ENCODE peak calls at places on chromosomes 4 and X, in ten cellular contexts. D, Q, S, J, T, H, F, O, A and Y are unnamed samples. For H3K36me3, the result is how much of the 10 kb centered on the place peaks cover.

GRCh38 chr4:7955393-7955792 is 15.7 kb upstream of the AFAP1 start:
- DNase-seq in S (no peak), A (no peak), O (no peak), D (no peak), H (no peak), Q (no peak), J (no peak), F (no peak), T (no peak), Y (no peak)

GRCh38 chr4:79083406-79084010 is 144.3 kb upstream of the PAQR3 start:
- DNase-seq in H (no peak), T (peak), S (no peak), D (no peak), Q (no peak), O (no peak), J (no peak), A (no peak), F (no peak), Y (no peak)

GRCh38 chrX:8424941-8425340 is 39.7 kb upstream of the VCX3B start:
- DNase-seq in H (peak), F (no peak), T (no peak), A (no peak), D (no peak), J (no peak), S (no peak), Q (no peak), O (no peak), Y (no peak)

GRCh38 chrX:39022106-39022505 is 220.8 kb downstream of the MID1IP1 start:
- DNase-seq in F (no peak), Q (no peak), S (no peak), A (no peak), J (no peak), D (no peak), T (no peak), O (peak), H (peak), Y (no peak)

GRCh38 chr4:189049682-189050081 is 891.0 kb upstream of the FRG1 start:
- DNase-seq in O (no peak), D (no peak), J (no peak), A (no peak), H (no peak), F (no peak), Q (no peak), S (no peak), T (no peak), Y (no peak)

GRCh38 chrX:34956915-34957314 is 14.3 kb downstream of the FAM47B start:
- DNase-seq in Q (no peak), J (no peak), O (peak), T (no peak), S (no peak), H (peak), D (no peak), F (no peak), A (no peak), Y (no peak)

GRCh38 chr4:38489924-38490639 is 173.9 kb upstream of the KLF3 start:
- DNase-seq in H (peak), A (no peak), T (peak), F (no peak), J (no peak), Q (no peak), O (peak), D (no peak), S (no peak), Y (peak)

GRCh38 chr4:43238556-43238955 is 346.0 kb downstream of the GRXCR1 start:
- DNase-seq in H (no peak), Q (no peak), A (no peak), O (no peak), S (no peak), D (no peak), F (no peak), T (no peak), J (no peak), Y (no peak)

GRCh38 chr4:150782921-150783320 is 201.0 kb downstream of the MAB21L2 start:
- DNase-seq in Q (no peak), A (no peak), D (no peak), F (no peak), S (no peak), H (peak), T (no peak), J (no peak), O (no peak), Y (no peak)

GRCh38 chr4:114694770-114695169 is 96.2 kb downstream of the UGT8 start:
- DNase-seq in H (peak), F (no peak), J (no peak), O (peak), T (no peak), D (no peak), Q (no peak), A (no peak), S (peak), Y (no peak)

GRCh38 chr4:156948738-156949137 is 22.9 kb downstream of the PDGFC start:
- DNase-seq in H (no peak), S (no peak), A (no peak), J (no peak), T (no peak), O (no peak), F (no peak), Q (no peak), D (no peak), Y (no peak)

GRCh38 chr4:159776915-159777314 is 674.0 kb downstream of the RAPGEF2 start:
- DNase-seq in J (no peak), Q (no peak), F (no peak), A (no peak), O (no peak), D (no peak), H (no peak), T (no peak), S (no peak), Y (no peak)

GRCh38 chr4:78551420-78552351 is at the start of gene ANXA3:
- DNase-seq in J (peak), F (peak), O (peak), A (peak), D (peak), T (peak), H (peak), Q (no peak), S (no peak), Y (no peak)

GRCh38 chr4:117971406-117971805 is 62.9 kb upstream of the NDST3 start:
- DNase-seq in D (no peak), Q (no peak), S (no peak), J (no peak), F (no peak), H (peak), T (no peak), A (no peak), O (peak), Y (no peak)

GRCh38 chr4:140703463-140703862 is 52.7 kb downstream of the TBC1D9 start:
- DNase-seq in Q (no peak), S (no peak), T (no peak), H (peak), F (no peak), A (no peak), O (no peak), D (no peak), J (no peak), Y (no peak)

GRCh38 chr4:149121015-149121404 is 678.8 kb upstream of the NR3C2 start:
- DNase-seq in H (no peak), J (no peak), S (no peak), F (no peak), D (no peak), Q (no peak), A (no peak), O (no peak), T (no peak), Y (no peak)

GRCh38 chrX:107715331-107716044 is 60.1 kb downstream of the TSC22D3 start:
- DNase-seq in D (no peak), S (no peak), T (no peak), J (peak), H (peak), Q (no peak), O (peak), A (no peak), F (peak), Y (peak)

GRCh38 chrX:55151199-55151598 is 62.4 kb downstream of the PAGE2 start:
- DNase-seq in A (no peak), T (no peak), J (no peak), D (no peak), O (no peak), H (no peak), S (no peak), F (no peak), Q (no peak), Y (no peak)

DNA sequence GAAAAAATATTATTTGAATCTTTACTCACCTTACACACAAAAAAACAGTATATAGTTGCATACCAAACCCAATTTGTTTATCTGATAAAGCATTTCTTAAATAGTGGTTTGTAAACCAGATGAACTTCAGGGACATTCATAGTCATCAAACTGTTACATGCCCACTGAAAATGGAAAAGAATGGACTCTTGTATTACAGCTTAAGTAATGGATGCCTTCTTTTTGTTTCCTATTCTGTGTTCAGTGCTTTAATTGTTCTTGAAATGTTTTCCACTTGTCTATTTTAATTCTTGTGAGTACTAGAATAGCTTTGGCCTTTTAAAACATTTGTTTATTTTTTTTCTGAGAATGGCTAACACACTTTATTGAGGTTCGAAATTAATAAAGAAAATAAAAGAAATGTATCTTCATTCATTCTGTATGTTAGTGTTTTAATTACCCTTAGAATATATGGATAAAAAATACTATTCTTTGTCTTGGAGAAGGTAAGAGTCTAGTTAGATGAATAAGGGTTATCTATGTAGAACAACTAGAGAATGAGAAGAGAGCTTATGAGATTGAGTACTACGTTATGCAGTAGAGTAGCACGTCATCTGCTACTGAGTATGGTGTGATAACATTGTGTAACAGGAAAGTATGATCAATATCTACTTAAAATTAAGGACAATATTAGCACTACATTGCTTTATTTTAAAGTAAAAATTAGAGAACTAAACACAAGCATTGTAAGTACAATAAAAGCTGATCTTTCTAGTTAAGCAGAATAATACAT is 9.9 kb downstream of the CPEB2 start:
- DNase-seq in F (no peak), O (no peak), Q (no peak), J (no peak), D (no peak), A (no peak), S (no peak), H (no peak), T (no peak), Y (no peak)
- H3K36me3 ChIP-seq in F (under half), O (half or more), Q (under half), J (half or more), D (under half), A (under half), S (under half), H (under half), T (under half), Y (under half)

DNA sequence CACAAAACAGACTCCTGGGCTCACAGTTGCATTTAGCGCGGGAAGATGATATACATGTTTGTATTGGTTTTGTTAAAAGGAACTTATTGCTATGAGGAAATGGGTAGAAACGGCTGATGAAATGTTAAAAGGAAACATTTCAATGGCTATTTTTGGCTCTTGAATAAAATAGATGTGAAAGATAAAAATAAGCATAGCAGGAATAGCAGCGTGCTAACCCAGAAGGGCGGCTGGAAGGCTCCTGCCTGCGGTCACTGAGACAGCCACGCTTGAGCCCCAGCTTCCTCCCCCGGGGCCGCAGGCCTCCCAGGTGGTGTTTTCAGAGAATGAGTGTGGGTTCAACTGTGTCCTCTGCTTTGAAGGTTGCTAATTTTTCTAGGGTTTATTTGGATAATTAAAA is 35.0 kb upstream of the CLCN4 start:
- DNase-seq in J (no peak), Q (no peak), H (no peak), A (peak), O (no peak), F (peak), S (no peak), D (no peak), T (no peak), Y (no peak)
- H3K36me3 ChIP-seq in J (under half), Q (under half), H (under half), A (under half), O (under half), F (under half), S (under half), D (under half), T (under half), Y (under half)

GRCh38 chrX:129549124-129549523 is 9.1 kb downstream of the OCRL start:
- DNase-seq in H (no peak), T (no peak), J (no peak), Q (no peak), O (no peak), D (no peak), A (no peak), S (no peak), F (no peak), Y (no peak)
- H3K36me3 ChIP-seq in H (under half), T (under half), J (under half), Q (under half), O (under half), D (under half), A (under half), S (under half), F (under half), Y (under half)

GRCh38 chrX:154462396-154462795 is 4.3 kb downstream of the PLXNA3 start:
- DNase-seq in S (no peak), T (no peak), H (no peak), J (no peak), D (no peak), Q (no peak), F (no peak), O (no peak), A (no peak), Y (no peak)

GRCh38 chrX:154465601-154466000 is 7.5 kb downstream of the PLXNA3 start:
- DNase-seq in F (no peak), S (no peak), T (no peak), A (no peak), D (no peak), H (no peak), Q (no peak), J (no peak), O (no peak), Y (no peak)

GRCh38 chrX:154464806-154465365 is 6.8 kb downstream of the PLXNA3 start:
- DNase-seq in H (no peak), Q (no peak), A (no peak), D (peak), T (no peak), S (no peak), O (no peak), F (no peak), J (no peak), Y (no peak)

GRCh38 chrX:154466036-154466435 is 8.0 kb downstream of the PLXNA3 start:
- DNase-seq in A (no peak), S (no peak), H (no peak), Q (no peak), T (no peak), F (no peak), O (no peak), D (no peak), J (no peak), Y (no peak)

GRCh38 chrX:154463611-154464220 is 5.6 kb downstream of the PLXNA3 start:
- DNase-seq in H (no peak), Q (no peak), A (no peak), J (no peak), S (no peak), F (no peak), T (no peak), O (no peak), D (peak), Y (no peak)
- H3K36me3 ChIP-seq in H (under half), Q (half or more), A (under half), J (under half), S (under half), F (under half), T (under half), O (under half), D (under half), Y (under half)

GRCh38 chr4:52622564-52622963 is 36.5 kb downstream of the USP46 start:
- DNase-seq in O (no peak), D (no peak), H (no peak), Q (no peak), J (no peak), T (no peak), S (no peak), A (no peak), F (no peak), Y (no peak)

GRCh38 chr4:52628974-52629373 is 30.1 kb downstream of the USP46 start:
- DNase-seq in O (no peak), J (no peak), H (no peak), F (no peak), T (no peak), D (no peak), A (no peak), Q (no peak), S (no peak), Y (no peak)

GRCh38 chr4:52628543-52628942 is 30.6 kb downstream of the USP46 start:
- DNase-seq in S (no peak), A (no peak), H (no peak), F (no peak), D (no peak), J (no peak), Q (no peak), O (no peak), T (no peak), Y (no peak)

GRCh38 chr4:52633846-52634245 is 25.3 kb downstream of the USP46 start:
- DNase-seq in D (no peak), S (no peak), A (no peak), F (no peak), Q (no peak), J (no peak), O (no peak), H (no peak), T (no peak), Y (no peak)

GRCh38 chr4:52627876-52628275 is 31.2 kb downstream of the USP46 start:
- DNase-seq in H (no peak), D (no peak), Q (no peak), T (no peak), J (no peak), F (peak), O (peak), S (no peak), A (no peak), Y (no peak)
- H3K36me3 ChIP-seq in H (under half), D (under half), Q (under half), T (under half), J (under half), F (under half), O (under half), S (under half), A (under half), Y (under half)

GRCh38 chr4:152956650-152957436 is 20.7 kb downstream of the FHDC1 start:
- DNase-seq in S (no peak), D (no peak), J (no peak), O (no peak), Q (no peak), T (no peak), A (no peak), H (peak), F (no peak), Y (no peak)

GRCh38 chr4:152956167-152956566 is 20.0 kb downstream of the FHDC1 start:
- DNase-seq in D (no peak), Q (no peak), H (no peak), F (no peak), T (no peak), S (no peak), O (no peak), A (no peak), J (no peak), Y (no peak)

GRCh38 chr4:152951348-152951747 is 15.2 kb downstream of the FHDC1 start:
- DNase-seq in S (no peak), A (no peak), J (no peak), H (peak), T (no peak), Q (no peak), F (no peak), O (no peak), D (no peak), Y (no peak)

GRCh38 chr4:152950402-152951274 is 14.5 kb downstream of the FHDC1 start:
- DNase-seq in D (no peak), F (no peak), T (no peak), Q (no peak), O (no peak), S (no peak), H (no peak), J (no peak), A (no peak), Y (no peak)

GRCh38 chr4:152953514-152953913 is 17.4 kb downstream of the FHDC1 start:
- DNase-seq in F (no peak), Q (no peak), T (no peak), D (no peak), J (no peak), H (no peak), A (no peak), S (no peak), O (no peak), Y (no peak)
- H3K36me3 ChIP-seq in F (under half), Q (under half), T (under half), D (under half), J (under half), H (under half), A (under half), S (under half), O (under half), Y (under half)

GRCh38 chr4:48836658-48837057 is 5.8 kb downstream of the OCIAD1 start:
- DNase-seq in A (no peak), F (no peak), J (no peak), H (no peak), O (no peak), Q (no peak), D (no peak), T (no peak), S (no peak), Y (no peak)

DNA sequence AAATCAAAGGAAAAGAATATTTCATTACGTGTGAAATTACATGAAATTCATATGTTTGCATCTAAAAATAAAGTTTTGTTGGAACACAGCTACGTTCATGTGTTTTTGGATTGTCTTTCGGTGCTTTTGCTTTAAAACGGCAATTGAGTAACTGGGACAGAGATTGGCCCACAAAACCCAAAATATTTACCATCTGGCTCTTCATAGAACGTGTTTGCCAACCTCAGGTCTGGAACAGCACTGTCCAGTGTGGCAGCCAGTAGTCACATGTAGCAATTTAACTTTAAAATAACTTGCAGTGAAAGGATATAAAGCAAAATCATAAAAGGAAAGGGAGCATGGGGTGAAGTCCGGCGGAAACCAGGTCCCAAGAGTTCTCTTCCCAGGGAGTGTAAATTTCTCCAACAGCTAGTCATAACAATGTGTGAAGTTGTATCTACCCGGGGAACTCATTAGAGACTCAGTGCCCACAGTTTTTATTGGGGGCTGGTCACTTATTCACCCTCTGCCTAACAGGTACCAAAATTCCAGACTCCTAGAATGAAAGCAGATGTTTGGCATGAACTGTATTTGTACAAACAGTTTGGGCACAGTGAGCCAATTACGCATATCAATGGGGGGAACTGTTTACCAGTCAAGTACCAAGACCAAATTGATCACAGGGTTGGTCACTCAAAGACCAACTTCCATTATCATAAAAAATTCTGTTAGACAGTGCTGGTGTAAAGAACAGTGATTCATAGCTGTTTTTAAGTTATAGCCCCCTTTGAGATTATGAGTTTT is 10.3 kb downstream of the OCIAD1 start:
- DNase-seq in S (no peak), F (no peak), T (no peak), A (no peak), D (no peak), Q (no peak), J (no peak), O (no peak), H (no peak), Y (no peak)
- H3K36me3 ChIP-seq in S (under half), F (under half), T (under half), A (under half), D (under half), Q (half or more), J (half or more), O (half or more), H (under half), Y (under half)